ENCODE peak calls at places on chromosomes 5 and 9, in four cellular contexts. L, Z, E and H are unnamed samples.

GRCh38 chr5:135829681-135830383 is 4.6 kb upstream of the SLC25A48 start:
- DNase-seq in L (peak), Z (peak), E (peak), H (no peak)

GRCh38 chr5:14600846-14601245 is 19.3 kb downstream of the OTULINL start:
- DNase-seq in L (no peak), Z (no peak), E (no peak), H (no peak)

GRCh38 chr5:37002176-37002751 is 125.7 kb downstream of the NIPBL start:
- DNase-seq in L (peak), Z (no peak), E (peak), H (no peak)

GRCh38 chr5:122153230-122153629 is 23.9 kb downstream of the ZNF474 start:
- DNase-seq in L (no peak), Z (no peak), E (no peak), H (no peak)

GRCh38 chr9:121976751-121977150 is 116.4 kb downstream of the TTLL11 start:
- DNase-seq in L (no peak), Z (no peak), E (no peak), H (no peak)

GRCh38 chr9:34536685-34537084 is 13.9 kb upstream of the ENHO start:
- DNase-seq in L (no peak), Z (no peak), E (no peak), H (no peak)

GRCh38 chr5:14574891-14575496 is 6.6 kb upstream of the OTULINL start:
- DNase-seq in L (no peak), Z (no peak), E (no peak), H (no peak)

GRCh38 chr5:28779161-28779754 is 1740.9 kb upstream of the CDH9 start:
- DNase-seq in L (no peak), Z (no peak), E (no peak), H (no peak)

GRCh38 chr9:75088646-75089368 is 493 bp downstream of the OSTF1 start:
- DNase-seq in L (peak), Z (peak), E (peak), H (peak)

GRCh38 chr9:120917989-120918630 is 8.5 kb downstream of the TRAF1 start:
- DNase-seq in L (no peak), Z (no peak), E (no peak), H (no peak)

GRCh38 chr9:132412089-132412488 is 2.1 kb downstream of the CFAP77 start:
- DNase-seq in L (peak), Z (peak), E (peak), H (no peak)

GRCh38 chr5:126594077-126594476 is 942 bp downstream of the ALDH7A1 start:
- DNase-seq in L (peak), Z (no peak), E (no peak), H (no peak)

GRCh38 chr9:110750272-110750671 is 81.7 kb downstream of the MUSK start:
- DNase-seq in L (no peak), Z (no peak), E (no peak), H (no peak)

GRCh38 chr5:177329883-177330282 is 18.2 kb upstream of the MXD3 start:
- DNase-seq in L (no peak), Z (no peak), E (no peak), H (no peak)

DNA sequence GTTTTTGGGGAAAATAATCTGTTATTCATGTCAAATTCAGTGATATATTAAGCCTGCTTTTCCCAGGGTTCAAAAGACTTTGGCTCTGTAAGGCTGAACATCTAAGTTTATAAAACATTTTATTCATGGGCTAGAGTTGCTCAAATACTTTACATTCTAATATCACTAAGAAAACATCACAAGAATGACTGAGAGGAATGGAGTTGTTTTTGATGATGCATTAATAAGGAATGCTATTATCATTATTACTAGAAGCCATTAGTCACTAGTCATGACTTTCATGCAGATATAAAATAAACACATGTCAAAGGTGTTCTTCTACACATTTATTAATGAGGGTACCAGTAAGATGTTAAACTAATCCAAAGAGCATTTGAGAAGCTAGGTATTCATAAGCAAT is 185.5 kb upstream of the KCNN2 start:
- DNase-seq in L (no peak), Z (no peak), E (no peak), H (no peak)
- TF ChIP-seq FOXK2 in L (no peak), Z (no peak), E (no peak), H (no peak)

DNA sequence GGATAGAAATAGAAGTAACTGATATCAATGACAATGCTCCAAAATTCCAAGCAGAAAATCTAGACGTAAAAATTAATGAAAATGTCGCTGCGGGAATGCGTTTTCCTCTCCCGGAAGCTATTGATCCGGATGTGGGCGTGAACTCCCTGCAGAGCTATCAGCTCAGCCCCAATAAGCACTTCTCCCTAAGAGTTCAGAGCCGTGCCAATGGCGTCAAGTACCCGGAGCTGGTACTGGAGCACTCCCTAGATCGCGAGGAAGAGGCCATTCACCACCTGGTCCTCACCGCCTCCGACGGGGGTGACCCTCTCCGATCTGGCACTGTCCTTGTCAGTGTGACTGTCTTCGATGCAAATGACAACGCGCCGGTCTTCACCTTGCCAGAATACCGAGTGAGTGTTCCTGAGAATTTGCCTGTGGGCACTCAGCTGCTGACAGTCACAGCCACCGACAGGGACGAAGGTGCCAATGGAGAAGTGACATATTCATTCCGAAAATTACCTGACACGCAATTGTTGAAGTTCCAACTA is 818 bp downstream of the PCDHGA10 start:
- DNase-seq in L (no peak), Z (no peak), E (no peak), H (no peak)
- TF ChIP-seq FOXK2 in L (no peak), Z (no peak), E (no peak), H (no peak)

GRCh38 chr5:157369507-157369906 is 90.5 kb upstream of the NIPAL4 start:
- DNase-seq in L (no peak), Z (no peak), E (no peak), H (no peak)

GRCh38 chr5:157371655-157372471 is 88.2 kb upstream of the NIPAL4 start:
- DNase-seq in L (no peak), Z (no peak), E (no peak), H (no peak)

GRCh38 chr5:157372472-157372822 is 87.6 kb upstream of the NIPAL4 start:
- DNase-seq in L (no peak), Z (no peak), E (no peak), H (no peak)

GRCh38 chr5:157366741-157367684 is 93.0 kb upstream of the NIPAL4 start:
- DNase-seq in L (peak), Z (peak), E (peak), H (no peak)

GRCh38 chr5:157370967-157371366 is 89.0 kb upstream of the NIPAL4 start:
- DNase-seq in L (no peak), Z (no peak), E (no peak), H (no peak)
- TF ChIP-seq FOXK2 in L (no peak), Z (no peak), E (no peak), H (no peak)

DNA sequence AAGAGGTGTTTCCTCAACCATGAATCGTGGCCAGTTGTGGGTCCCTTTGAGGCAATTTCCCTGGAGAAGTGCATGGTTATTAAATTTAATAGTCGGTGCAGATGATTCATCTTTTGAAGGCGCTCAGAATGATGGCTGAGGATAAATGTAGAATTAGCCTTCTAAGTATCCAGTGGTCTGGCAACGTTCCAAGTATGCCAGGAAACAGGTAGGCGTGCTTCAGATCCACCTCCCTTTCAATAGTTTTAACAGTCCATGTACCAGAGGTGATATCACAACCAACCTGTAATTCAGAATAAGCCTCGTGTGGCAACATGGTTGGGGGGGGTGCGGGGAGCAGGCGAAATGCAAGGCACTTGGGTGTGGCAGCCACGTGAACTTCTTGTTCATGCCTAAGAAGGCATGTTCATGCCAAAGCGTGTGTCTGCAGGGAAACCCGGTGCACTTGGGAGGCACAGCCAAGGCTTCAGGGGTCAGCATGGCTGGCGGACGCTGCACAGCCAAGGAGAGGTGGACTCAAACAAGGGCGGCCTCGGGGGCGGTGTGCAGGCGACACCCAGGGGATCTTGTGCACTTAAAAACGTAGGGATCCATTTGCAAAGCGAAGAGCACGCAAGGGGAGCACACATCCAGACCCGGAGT is 5.2 kb upstream of the NKD2 start:
- DNase-seq in L (no peak), Z (no peak), E (no peak), H (no peak)
- TF ChIP-seq FOXK2 in L (no peak), Z (no peak), E (no peak), H (no peak)

DNA sequence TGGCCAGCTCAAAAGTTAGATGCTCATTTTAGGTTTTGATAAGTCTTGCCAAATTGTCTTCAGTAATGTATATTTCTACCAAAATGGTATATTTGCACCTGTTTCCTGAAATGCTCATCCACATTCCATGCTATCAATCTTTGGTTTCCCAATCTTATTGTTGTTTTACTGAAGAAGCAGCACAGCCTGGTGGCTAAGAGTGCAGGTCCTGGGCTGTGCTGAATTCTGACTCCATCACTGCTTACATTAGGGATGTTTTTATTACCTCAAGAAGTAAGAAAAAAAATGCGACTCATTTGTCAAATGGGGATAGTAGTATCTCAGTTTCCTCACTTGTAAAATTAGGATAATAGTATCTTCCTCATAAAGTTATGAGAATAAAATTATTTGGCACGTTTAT is 13.6 kb upstream of the S100Z start:
- DNase-seq in L (no peak), Z (no peak), E (no peak), H (no peak)
- TF ChIP-seq FOXK2 in L (no peak), Z (no peak), E (no peak), H (no peak)

GRCh38 chr5:125484272-125485002 is 738.0 kb upstream of the ZNF608 start:
- DNase-seq in L (peak), Z (no peak), E (no peak), H (no peak)
- TF ChIP-seq FOXK2 in L (no peak), Z (no peak), E (no peak), H (no peak)

GRCh38 chr5:88606626-88607025 is 276.4 kb downstream of the MEF2C start:
- DNase-seq in L (no peak), Z (no peak), E (no peak), H (no peak)

GRCh38 chr5:88607492-88607891 is 275.5 kb downstream of the MEF2C start:
- DNase-seq in L (no peak), Z (no peak), E (no peak), H (no peak)

GRCh38 chr5:88602584-88602983 is 280.4 kb downstream of the MEF2C start:
- DNase-seq in L (no peak), Z (peak), E (peak), H (no peak)

GRCh38 chr5:88610586-88610985 is 272.4 kb downstream of the MEF2C start:
- DNase-seq in L (no peak), Z (no peak), E (no peak), H (no peak)

DNA sequence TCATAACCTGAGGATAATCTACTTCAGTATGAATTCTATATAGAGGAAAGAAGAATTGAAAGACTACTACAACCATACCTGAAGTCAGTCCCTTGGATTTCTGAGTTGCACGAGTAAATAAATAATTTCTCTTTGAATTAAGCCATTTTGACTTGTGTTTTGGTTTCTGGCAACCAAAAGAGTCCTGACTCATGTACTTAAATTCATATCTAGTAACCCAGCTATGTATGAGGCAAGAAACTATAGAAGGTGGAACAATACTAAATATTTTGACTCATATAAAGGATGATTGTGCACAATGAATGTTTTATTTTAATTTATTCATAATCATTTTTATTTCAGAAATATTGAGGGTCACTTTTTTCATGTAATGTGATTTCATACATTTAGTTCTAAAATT is 276.8 kb downstream of the MEF2C start:
- DNase-seq in L (no peak), Z (no peak), E (no peak), H (no peak)
- TF ChIP-seq FOXK2 in L (no peak), Z (no peak), E (no peak), H (no peak)